ENCODE peak calls at places on chromosomes 16 and 17, in nine cellular contexts. Q is body of pancreas, G is chondrocyte, X is tibial artery, W is fibroblast of the aortic adventitia, V is fibroblast of lung, U is WERI-Rb-1, E is omental fat pad, T is cardiac muscle cell. M is an unnamed sample.

GRCh38 chr17:514584-514983 is 162.0 kb upstream of the RPH3AL start:
- DNase-seq in Q (no peak), G (no peak), X (no peak), W (no peak), V (no peak), U (no peak), E (no peak), T (no peak), M (no peak)

GRCh38 chr16:9125658-9126492 is 34.4 kb downstream of the HAPSTR1 start:
- DNase-seq in Q (no peak), G (peak), X (no peak), W (no peak), V (no peak), U (no peak), E (no peak), T (no peak), M (no peak)

GRCh38 chr16:23765933-23766332 is 11.1 kb downstream of the CHP2 start:
- DNase-seq in Q (no peak), G (no peak), X (no peak), W (no peak), V (no peak), U (no peak), E (no peak), T (no peak), M (no peak)

GRCh38 chr16:11681977-11682654 is 13.9 kb downstream of the SNN start:
- DNase-seq in Q (no peak), G (peak), X (no peak), W (no peak), V (no peak), U (peak), E (no peak), T (no peak), M (no peak)

GRCh38 chr16:68936729-68937631 is 93.6 kb downstream of the TANGO6 start:
- DNase-seq in Q (no peak), G (no peak), X (no peak), W (peak), V (peak), U (no peak), E (no peak), T (no peak), M (peak)

GRCh38 chr17:46197526-46197925 is 4.3 kb upstream of the KANSL1 start:
- DNase-seq in Q (no peak), G (no peak), X (no peak), W (no peak), V (no peak), U (no peak), E (no peak), T (no peak), M (no peak)

GRCh38 chr16:67939507-67940435 is 3.1 kb upstream of the PSMB10 start:
- DNase-seq in Q (peak), G (no peak), X (no peak), W (no peak), V (no peak), U (no peak), E (no peak), T (no peak), M (no peak)

GRCh38 chr17:61389670-61390478 is 9.8 kb upstream of the TBX2 start:
- DNase-seq in Q (no peak), G (no peak), X (no peak), W (peak), V (no peak), U (peak), E (peak), T (peak), M (no peak)

GRCh38 chr17:34095101-34095500 is 160.0 kb upstream of the CCL2 start:
- DNase-seq in Q (no peak), G (no peak), X (no peak), W (no peak), V (no peak), U (no peak), E (no peak), T (no peak), M (no peak)

GRCh38 chr16:47553853-47554564 is 92.9 kb downstream of the PHKB start:
- DNase-seq in Q (no peak), G (no peak), X (no peak), W (no peak), V (no peak), U (no peak), E (no peak), T (no peak), M (no peak)

GRCh38 chr16:84416407-84417321 is 48.3 kb downstream of the ATP2C2 start:
- DNase-seq in Q (no peak), G (peak), X (no peak), W (no peak), V (no peak), U (no peak), E (no peak), T (no peak), M (no peak)

GRCh38 chr17:81365601-81366585 is 29.4 kb upstream of the BAHCC1 start:
- DNase-seq in Q (peak), G (no peak), X (no peak), W (peak), V (peak), U (no peak), E (no peak), T (no peak), M (no peak)

GRCh38 chr16:31200821-31201510 is 1.6 kb downstream of the PYCARD start:
- DNase-seq in Q (no peak), G (peak), X (no peak), W (no peak), V (no peak), U (no peak), E (no peak), T (no peak), M (no peak)

GRCh38 chr16:324451-325334 is 27.8 kb downstream of the AXIN1 start:
- DNase-seq in Q (no peak), G (no peak), X (no peak), W (no peak), V (no peak), U (no peak), E (no peak), T (no peak), M (no peak)

GRCh38 chr16:84599528-84600202 is 18.2 kb downstream of the COTL1 start:
- DNase-seq in Q (peak), G (no peak), X (peak), W (peak), V (peak), U (peak), E (no peak), T (peak), M (no peak)

GRCh38 chr16:68236804-68237242 is 896 bp upstream of the ESRP2 start:
- DNase-seq in Q (no peak), G (no peak), X (no peak), W (no peak), V (no peak), U (no peak), E (no peak), T (no peak), M (no peak)

GRCh38 chr16:50251375-50252081 is 14.8 kb upstream of the ADCY7 start:
- DNase-seq in Q (no peak), G (peak), X (peak), W (peak), V (peak), U (no peak), E (no peak), T (no peak), M (peak)

GRCh38 chr17:57519199-57519598 is 225.9 kb downstream of the CCDC182 start:
- DNase-seq in Q (no peak), G (no peak), X (no peak), W (peak), V (peak), U (peak), E (no peak), T (peak), M (no peak)

GRCh38 chr16:54424043-54424451 is 137.5 kb upstream of the IRX3 start:
- DNase-seq in Q (no peak), G (no peak), X (no peak), W (no peak), V (no peak), U (no peak), E (no peak), T (no peak), M (no peak)

GRCh38 chr16:22670551-22670970 is 143.4 kb upstream of the HS3ST2 start:
- DNase-seq in Q (no peak), G (no peak), X (peak), W (no peak), V (no peak), U (peak), E (no peak), T (peak), M (no peak)

GRCh38 chr16:58510776-58511628 is 4.3 kb upstream of the SETD6 start:
- DNase-seq in Q (no peak), G (peak), X (peak), W (no peak), V (no peak), U (no peak), E (no peak), T (no peak), M (no peak)

GRCh38 chr17:1047177-1047885 is 50.4 kb downstream of the TIMM22 start:
- DNase-seq in Q (no peak), G (peak), X (peak), W (peak), V (peak), U (peak), E (no peak), T (peak), M (no peak)

GRCh38 chr17:45319239-45319703 is 2.5 kb upstream of the MAP3K14 start:
- DNase-seq in Q (peak), G (no peak), X (no peak), W (peak), V (peak), U (no peak), E (no peak), T (no peak), M (no peak)

GRCh38 chr17:73595931-73596330 is 48.3 kb downstream of the SDK2 start:
- DNase-seq in Q (no peak), G (no peak), X (no peak), W (no peak), V (no peak), U (no peak), E (no peak), T (no peak), M (no peak)
- TF ChIP-seq CTCF in Q (no peak), G (peak), X (no peak), W (no peak), V (no peak), U (no peak), E (no peak), T (no peak), M (no peak)

GRCh38 chr16:73743665-73744496 is 552.7 kb upstream of the PSMD7 start:
- DNase-seq in Q (no peak), G (no peak), X (no peak), W (no peak), V (no peak), U (peak), E (no peak), T (no peak), M (no peak)
- TF ChIP-seq CTCF in Q (no peak), G (peak), X (no peak), W (no peak), V (peak), U (peak), E (no peak), T (no peak), M (no peak)

GRCh38 chr17:67974598-67975066 is 21.6 kb downstream of the C17orf58 start:
- DNase-seq in Q (no peak), G (no peak), X (no peak), W (no peak), V (no peak), U (no peak), E (no peak), T (no peak), M (no peak)

GRCh38 chr17:67970783-67971182 is 25.5 kb downstream of the C17orf58 start:
- DNase-seq in Q (no peak), G (no peak), X (no peak), W (no peak), V (no peak), U (no peak), E (no peak), T (no peak), M (no peak)

GRCh38 chr17:67974186-67974585 is 22.1 kb downstream of the C17orf58 start:
- DNase-seq in Q (no peak), G (no peak), X (no peak), W (no peak), V (no peak), U (no peak), E (no peak), T (no peak), M (no peak)
- TF ChIP-seq CTCF in Q (no peak), G (no peak), X (no peak), W (no peak), V (no peak), U (no peak), E (no peak), T (no peak), M (no peak)

GRCh38 chr16:1773703-1774455 is 945 bp upstream of the MRPS34 start:
- DNase-seq in Q (peak), G (no peak), X (no peak), W (peak), V (peak), U (no peak), E (no peak), T (no peak), M (no peak)
- TF ChIP-seq CTCF in Q (no peak), G (peak), X (no peak), W (no peak), V (no peak), U (no peak), E (no peak), T (no peak), M (no peak)

GRCh38 chr16:48627148-48627547 is 17.2 kb upstream of the N4BP1 start:
- DNase-seq in Q (no peak), G (no peak), X (peak), W (no peak), V (no peak), U (no peak), E (no peak), T (no peak), M (no peak)
- TF ChIP-seq CTCF in Q (no peak), G (no peak), X (no peak), W (no peak), V (no peak), U (no peak), E (no peak), T (no peak), M (no peak)